ENCODE peak calls at places on chromosomes 2 and 18, in seven cellular contexts. B is thoracic aorta, C is GM23248, N is right atrium auricular region, K is A673, I is psoas muscle, W is prostate gland. G is an unnamed sample.

GRCh38 chr2:235727186-235727585 is 233.3 kb downstream of the AGAP1 start:
- DNase-seq in B (no peak), C (no peak), N (peak; percentile 78), K (no peak), I (no peak), W (no peak), G (no peak)

GRCh38 chr2:5020451-5020850 is 671.7 kb upstream of the SOX11 start:
- DNase-seq in B (no peak), C (no peak), N (no peak), K (peak; percentile 57), I (no peak), W (no peak), G (no peak)

GRCh38 chr2:224031358-224031970 is 7.6 kb downstream of the SERPINE2 start:
- DNase-seq in B (no peak), C (peak; percentile 21), N (no peak), K (no peak), I (no peak), W (no peak), G (no peak)

GRCh38 chr2:60007666-60008065 is 545.8 kb downstream of the BCL11A start:
- DNase-seq in B (no peak), C (no peak), N (no peak), K (no peak), I (no peak), W (no peak), G (no peak)

GRCh38 chr2:39435254-39435653 is 1.8 kb downstream of the MAP4K3 start:
- DNase-seq in B (no peak), C (peak; percentile 30), N (no peak), K (no peak), I (no peak), W (no peak), G (no peak)

GRCh38 chr18:21049306-21049705 is 62.3 kb downstream of the ROCK1 start:
- DNase-seq in B (no peak), C (no peak), N (no peak), K (no peak), I (no peak), W (no peak), G (no peak)

GRCh38 chr2:181779288-181779871 is 99.1 kb upstream of the NEUROD1 start:
- DNase-seq in B (no peak), C (no peak), N (no peak), K (peak; percentile 99), I (no peak), W (no peak), G (no peak)

GRCh38 chr18:12656671-12657047 is 1.2 kb downstream of the SPIRE1 start:
- DNase-seq in B (no peak), C (peak; percentile 72), N (no peak), K (no peak), I (no peak), W (no peak), G (no peak)

GRCh38 chr2:187993516-187993915 is 298.2 kb upstream of the GULP1 start:
- DNase-seq in B (no peak), C (no peak), N (no peak), K (peak; percentile 79), I (no peak), W (no peak), G (no peak)

GRCh38 chr18:68441241-68441640 is 273.7 kb downstream of the TMX3 start:
- DNase-seq in B (no peak), C (peak; percentile 23), N (no peak), K (peak; percentile 58), I (no peak), W (no peak), G (no peak)

GRCh38 chr2:128640847-128641360 is 322.2 kb upstream of the HS6ST1 start:
- DNase-seq in B (no peak), C (no peak), N (peak; percentile 43), K (no peak), I (no peak), W (no peak), G (no peak)

GRCh38 chr2:190079160-190079559 is 16.6 kb upstream of the MSTN start:
- DNase-seq in B (no peak), C (no peak), N (no peak), K (no peak), I (no peak), W (no peak), G (no peak)

GRCh38 chr2:95362486-95362885 is 40.0 kb upstream of the FAHD2A start:
- DNase-seq in B (no peak), C (no peak), N (no peak), K (no peak), I (no peak), W (no peak), G (no peak)

GRCh38 chr18:47815486-47816270 is 114.8 kb downstream of the SMAD2 start:
- DNase-seq in B (no peak), C (no peak), N (no peak), K (no peak), I (no peak), W (peak; percentile 14), G (no peak)

GRCh38 chr18:32469190-32469611 is 1.5 kb downstream of the GAREM1 start:
- DNase-seq in B (no peak), C (peak; percentile 59), N (no peak), K (peak; percentile 39), I (peak; percentile 62), W (peak; percentile 10), G (peak; percentile 77)

GRCh38 chr2:43024515-43024962 is 201.9 kb downstream of the ZFP36L2 start:
- DNase-seq in B (peak; percentile 33), C (peak; percentile 47), N (no peak), K (peak; percentile 64), I (peak; percentile 74), W (peak; percentile 32), G (peak; percentile 56)

GRCh38 chr2:45778720-45779171 is 127.3 kb downstream of the PRKCE start:
- DNase-seq in B (peak; percentile 20), C (peak; percentile 78), N (peak; percentile 70), K (peak; percentile 72), I (peak; percentile 62), W (peak; percentile 51), G (peak; percentile 87)

GRCh38 chr2:17934721-17935120 is 56.3 kb downstream of the KCNS3 start:
- DNase-seq in B (peak; percentile 64), C (peak; percentile 94), N (peak; percentile 69), K (no peak), I (peak; percentile 50), W (no peak), G (no peak)

GRCh38 chr2:119202610-119203351 is 20.9 kb upstream of the STEAP3 start:
- DNase-seq in B (no peak), C (no peak), N (no peak), K (no peak), I (no peak), W (no peak), G (no peak)

GRCh38 chr18:77071711-77072292 is 60.8 kb downstream of the MBP start:
- DNase-seq in B (peak; percentile 49), C (peak; percentile 85), N (peak; percentile 83), K (no peak), I (no peak), W (no peak), G (peak; percentile 51)

GRCh38 chr2:9715238-9715637 is 84.4 kb upstream of the YWHAQ start:
- DNase-seq in B (no peak), C (no peak), N (no peak), K (no peak), I (no peak), W (no peak), G (no peak)

GRCh38 chr2:201148434-201148833 is 32.5 kb downstream of the CFLAR start:
- DNase-seq in B (no peak), C (no peak), N (no peak), K (no peak), I (no peak), W (no peak), G (no peak)
- H3K27ac ChIP-seq in B (peak overlapping the region; percentile 29), C (peak overlapping the region; percentile 91), N (peak overlapping the region; percentile 36), K (no peak overlapping the region), I (peak overlapping the region; percentile 62), W (peak overlapping the region; percentile 42), G (peak overlapping the region; percentile 68)

DNA sequence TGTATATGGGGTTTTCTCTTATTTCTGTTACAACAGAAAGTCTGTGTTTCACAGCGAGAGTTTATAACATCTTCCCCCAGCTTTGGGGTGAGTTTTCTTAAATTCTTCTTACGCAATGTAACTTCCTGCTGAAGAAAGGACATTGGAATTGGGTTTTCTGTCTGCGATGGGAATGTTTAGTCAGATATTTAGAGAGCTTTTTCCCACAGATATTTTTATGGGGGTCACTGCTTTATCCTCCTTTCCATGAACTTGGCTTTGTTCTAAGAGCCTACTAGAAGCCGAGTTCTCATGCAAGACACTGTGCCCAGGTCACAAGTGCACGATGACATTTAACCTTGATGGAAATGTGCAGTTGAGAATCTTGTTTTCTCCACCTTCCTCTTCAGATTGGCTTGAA is 22.1 kb downstream of the B3GNT2 start:
- DNase-seq in B (no peak), C (peak; percentile 81), N (no peak), K (no peak), I (no peak), W (no peak), G (no peak)
- H3K9me3 ChIP-seq in B (no peaks in the 10 kb centered on the region), C (no peaks in the 10 kb centered on the region), N (no peaks in the 10 kb centered on the region), K (no peaks in the 10 kb centered on the region), I (peaks cover 5% of the 10 kb centered on the region), W (no peaks in the 10 kb centered on the region), G (no peaks in the 10 kb centered on the region)

GRCh38 chr2:232800166-232800565 is 23.8 kb upstream of the KCNJ13 start:
- DNase-seq in B (no peak), C (no peak), N (no peak), K (no peak), I (no peak), W (no peak), G (no peak)

GRCh38 chr2:232798156-232798555 is 21.8 kb upstream of the KCNJ13 start:
- DNase-seq in B (no peak), C (no peak), N (no peak), K (no peak), I (no peak), W (no peak), G (no peak)

GRCh38 chr2:232802096-232802495 is 25.7 kb upstream of the KCNJ13 start:
- DNase-seq in B (no peak), C (no peak), N (no peak), K (no peak), I (no peak), W (no peak), G (no peak)
- H3K27ac ChIP-seq in B (no peak overlapping the region), C (no peak overlapping the region), N (no peak overlapping the region), K (no peak overlapping the region), I (no peak overlapping the region), W (no peak overlapping the region), G (no peak overlapping the region)

DNA sequence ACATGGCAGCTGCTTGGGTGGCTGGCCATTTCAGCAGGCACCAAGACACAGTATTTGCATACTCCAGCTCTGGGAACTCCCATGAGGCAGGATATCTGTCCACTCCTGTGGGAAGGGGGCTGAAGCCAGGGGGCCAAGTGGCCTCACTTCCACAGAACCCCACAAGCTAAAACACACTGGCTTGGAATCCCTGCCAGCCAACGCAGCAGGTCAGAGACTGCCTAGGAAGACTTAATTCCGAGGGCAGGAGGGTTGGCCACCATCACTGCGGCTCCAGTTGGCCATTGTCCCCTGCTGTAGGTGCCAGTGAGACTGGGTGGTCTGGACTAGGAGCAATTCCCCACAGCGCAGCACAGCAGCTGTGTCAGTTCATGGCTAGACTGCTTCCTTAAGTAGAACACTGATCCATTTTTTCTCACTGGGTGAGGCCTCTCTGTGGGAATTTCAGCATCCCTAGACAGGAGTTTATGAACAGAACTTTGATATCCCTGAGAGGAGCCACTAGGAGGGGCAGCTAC is 52.0 kb downstream of the SPAG16 start:
- DNase-seq in B (no peak), C (no peak), N (no peak), K (no peak), I (no peak), W (no peak), G (no peak)
- H3K9me3 ChIP-seq in B (peaks cover 35% of the 10 kb centered on the region), C (no peaks in the 10 kb centered on the region), N (no peaks in the 10 kb centered on the region), K (peaks cover 5% of the 10 kb centered on the region), I (peaks cover 19% of the 10 kb centered on the region), W (no peaks in the 10 kb centered on the region), G (no peaks in the 10 kb centered on the region)